ENCODE peak calls at places on chromosomes 4 and X, in four cellular contexts. T is H9, N is IMR-90, A is neuronal stem cell. L is an unnamed sample.

GRCh38 chr4:76830612-76831474 is 67.1 kb downstream of the SOWAHB start:
- DNase-seq in N (peak; percentile 92), T (no peak), A (peak; percentile 20), L (peak; percentile 97)

GRCh38 chrX:115036029-115036428 is 18.6 kb upstream of the IL13RA2 start:
- DNase-seq in A (no peak), N (no peak), T (no peak), L (no peak)

GRCh38 chr4:2393353-2394270 is 24.8 kb downstream of the ZFYVE28 start:
- DNase-seq in N (no peak), T (peak; percentile 83), A (no peak), L (peak; percentile 20)

GRCh38 chr4:137674066-137674465 is 141.8 kb upstream of the PCDH18 start:
- DNase-seq in N (peak; percentile 77), T (no peak), A (no peak), L (peak; percentile 37)

GRCh38 chr4:102473476-102473875 is 27.7 kb upstream of the NFKB1 start:
- DNase-seq in A (no peak), N (no peak), T (no peak), L (no peak)

GRCh38 chr4:783133-783541 is 42.8 kb downstream of the CPLX1 start:
- DNase-seq in N (no peak), A (no peak), T (no peak), L (no peak)

GRCh38 chr4:85889314-85889713 is 414.4 kb downstream of the ARHGAP24 start:
- DNase-seq in A (no peak), T (no peak), N (no peak), L (no peak)

GRCh38 chr4:186831574-186831973 is 107.9 kb upstream of the FAT1 start:
- DNase-seq in N (no peak), T (no peak), A (no peak), L (no peak)

GRCh38 chrX:48919360-48919821 is 567 bp upstream of the PIM2 start:
- DNase-seq in N (no peak), A (no peak), T (no peak), L (no peak)

GRCh38 chr4:20839957-20840356 is 139.7 kb downstream of the PACRGL start:
- DNase-seq in N (peak; percentile 53), A (no peak), T (no peak), L (peak; percentile 82)
- H3K23ac ChIP-seq in N (no peak overlapping the region), A (no peak overlapping the region), T (no peak overlapping the region), L (no peak overlapping the region)

GRCh38 chr4:84800256-84800655 is 166.2 kb downstream of the WDFY3 start:
- DNase-seq in N (peak; percentile 54), T (no peak), A (no peak), L (no peak)
- H4K8ac ChIP-seq in N (no peak overlapping the region), T (no peak overlapping the region), A (no peak overlapping the region), L (no peak overlapping the region)

DNA sequence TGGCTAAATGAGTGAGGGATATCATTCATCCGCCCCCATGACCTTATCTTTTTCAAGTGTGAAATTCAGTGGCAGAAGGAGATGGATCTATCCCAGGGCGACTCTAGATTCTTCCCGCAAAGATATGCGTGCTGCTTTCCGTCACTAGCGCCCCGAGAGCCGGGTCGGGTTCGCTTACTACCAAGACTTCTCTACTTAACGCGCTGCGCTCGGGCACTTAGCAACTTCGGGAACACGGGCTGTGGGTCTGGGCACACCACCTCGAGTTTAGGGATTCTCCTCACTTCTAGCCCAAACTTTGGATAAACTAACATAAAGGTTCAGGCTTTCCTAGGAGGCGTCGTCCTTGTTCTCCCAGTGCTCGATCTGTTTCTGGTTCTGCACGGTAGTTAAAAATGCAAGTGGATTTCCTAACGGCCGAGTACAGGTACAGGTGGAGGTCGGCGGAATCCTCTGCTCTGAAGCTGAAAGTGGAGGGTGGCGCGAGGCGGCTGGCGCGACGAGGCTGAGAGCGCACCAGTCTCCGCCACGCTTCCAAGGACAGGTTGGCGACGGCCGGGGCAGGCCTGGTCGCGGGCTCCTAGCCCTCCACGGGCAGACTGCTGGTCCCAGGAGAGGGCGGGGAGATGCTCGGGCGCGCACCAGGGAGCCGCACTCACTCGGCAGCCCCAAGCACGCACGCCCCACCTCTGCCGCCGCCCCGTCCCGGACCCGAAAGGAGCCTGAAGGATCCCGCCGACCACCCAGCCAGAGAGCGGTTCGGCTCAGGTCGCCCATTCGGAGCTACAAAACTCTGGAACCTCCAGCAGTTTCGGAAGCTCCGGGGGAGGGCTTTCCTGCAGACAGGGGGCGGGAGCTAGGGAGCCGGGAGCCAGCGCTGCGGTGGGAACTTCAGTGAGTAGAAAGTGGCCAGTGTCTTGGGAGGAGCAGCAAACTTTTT is 100.8 kb upstream of the TENM3 start:
- DNase-seq in N (peak; percentile 58), T (peak; percentile 70), A (peak; percentile 50), L (peak; percentile 16)
- H3K23ac ChIP-seq in N (peak overlapping the region; percentile 7), T (no peak overlapping the region), A (no peak overlapping the region), L (peak overlapping the region; percentile 41)

DNA sequence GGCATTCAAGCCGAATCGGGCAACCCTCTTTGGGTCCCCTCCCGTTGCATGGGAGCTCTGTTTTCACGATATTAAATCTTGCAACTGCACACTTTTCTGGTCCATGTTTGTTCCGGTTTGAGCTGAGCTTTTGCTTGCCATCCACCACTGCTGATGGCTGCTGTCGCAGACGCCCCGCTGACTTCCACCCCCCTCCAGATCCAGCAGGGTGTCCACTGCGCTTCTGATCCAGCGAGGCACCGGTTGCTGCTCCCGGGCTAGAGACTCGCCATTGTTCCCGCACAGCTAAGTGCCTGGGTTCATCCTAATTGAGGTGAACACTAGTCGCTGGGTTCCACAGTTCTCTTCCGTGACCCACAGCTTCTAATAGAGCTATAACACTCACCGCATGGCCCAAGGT is 13.3 kb downstream of the ACOX3 start:
- DNase-seq in N (no peak), T (no peak), A (no peak), L (no peak)
- H4K8ac ChIP-seq in N (no peak overlapping the region), T (no peak overlapping the region), A (no peak overlapping the region), L (peak overlapping the region; percentile 63)

GRCh38 chr4:83484500-83485431 is at the start of gene ABRAXAS1:
- DNase-seq in N (peak; percentile 86), T (peak; percentile 96), A (peak; percentile 92), L (peak; percentile 93)
- H3K23ac ChIP-seq in N (peak within 1 kb of the TSS; percentile 66), T (no peak within 1 kb of the TSS), A (peak within 1 kb of the TSS; percentile 99), L (peak within 1 kb of the TSS; percentile 22)

GRCh38 chr4:182862166-182862875 is 54.9 kb downstream of the DCTD start:
- DNase-seq in T (peak; percentile 73), N (no peak), A (no peak), L (no peak)
- H4K8ac ChIP-seq in T (no peak overlapping the region), N (no peak overlapping the region), A (no peak overlapping the region), L (no peak overlapping the region)